ENCODE peak calls at places on chromosomes 12 and 14, in nine cellular contexts. L, B, M, Z, Y, A, G, K and F are unnamed samples. For H3K4me1 and H3K36me3, the result is how much of the 10 kb centered on the place peaks cover.

GRCh38 chr12:123139926-123140674 is 10.8 kb downstream of the PITPNM2 start:
- DNase-seq in L (no peak), B (no peak), M (peak), Z (no peak), Y (no peak), A (peak), G (peak), K (no peak), F (no peak)

GRCh38 chr14:24285351-24285750 is 14.0 kb upstream of the RABGGTA start:
- DNase-seq in L (no peak), B (no peak), M (no peak), Z (no peak), Y (no peak), A (no peak), G (no peak), K (no peak), F (no peak)

GRCh38 chr14:28635387-28635786 is 131.2 kb upstream of the FOXG1 start:
- DNase-seq in L (no peak), B (no peak), M (peak), Z (no peak), Y (no peak), A (no peak), G (peak), K (no peak), F (no peak)

GRCh38 chr14:22483863-22484593 is 105.0 kb downstream of the DAD1 start:
- DNase-seq in L (no peak), B (no peak), M (peak), Z (no peak), Y (no peak), A (no peak), G (no peak), K (no peak), F (no peak)

GRCh38 chr12:39814626-39815025 is 195.0 kb upstream of the ABCD2 start:
- DNase-seq in L (no peak), B (no peak), M (no peak), Z (no peak), Y (no peak), A (no peak), G (no peak), K (no peak), F (no peak)

GRCh38 chr14:105647784-105648608 is 121.6 kb downstream of the TMEM121 start:
- DNase-seq in L (no peak), B (no peak), M (no peak), Z (no peak), Y (no peak), A (no peak), G (no peak), K (no peak), F (no peak)

GRCh38 chr14:90381999-90382451 is 14.8 kb upstream of the CALM1 start:
- DNase-seq in L (peak), B (no peak), M (no peak), Z (peak), Y (no peak), A (peak), G (peak), K (peak), F (peak)

GRCh38 chr12:130418261-130418660 is 80.6 kb downstream of the PIWIL1 start:
- DNase-seq in L (no peak), B (no peak), M (no peak), Z (no peak), Y (no peak), A (no peak), G (no peak), K (no peak), F (no peak)

GRCh38 chr12:58509116-58509885 is 411.0 kb downstream of the LRIG3 start:
- DNase-seq in L (no peak), B (no peak), M (peak), Z (no peak), Y (no peak), A (no peak), G (peak), K (no peak), F (no peak)

GRCh38 chr14:38208825-38209562 is 1.3 kb downstream of the SSTR1 start:
- DNase-seq in L (peak), B (no peak), M (peak), Z (peak), Y (no peak), A (no peak), G (no peak), K (no peak), F (no peak)

GRCh38 chr12:127785535-127785934 is 481.4 kb upstream of the TMEM132C start:
- DNase-seq in L (no peak), B (no peak), M (no peak), Z (no peak), Y (no peak), A (no peak), G (peak), K (peak), F (no peak)

GRCh38 chr12:94644622-94645021 is 5.7 kb downstream of the TMCC3 start:
- DNase-seq in L (no peak), B (no peak), M (peak), Z (no peak), Y (no peak), A (no peak), G (peak), K (no peak), F (no peak)

GRCh38 chr12:128791395-128792322 is 32.1 kb downstream of the SLC15A4 start:
- DNase-seq in L (no peak), B (no peak), M (no peak), Z (no peak), Y (no peak), A (no peak), G (no peak), K (no peak), F (no peak)

GRCh38 chr12:124516850-124517249 is 50.6 kb downstream of the NCOR2 start:
- DNase-seq in L (no peak), B (no peak), M (no peak), Z (no peak), Y (no peak), A (no peak), G (no peak), K (no peak), F (no peak)

GRCh38 chr12:29921307-29921706 is 137.6 kb upstream of the TMTC1 start:
- DNase-seq in L (no peak), B (no peak), M (peak), Z (no peak), Y (no peak), A (no peak), G (peak), K (no peak), F (no peak)

GRCh38 chr12:104439137-104439536 is 17.6 kb upstream of the CHST11 start:
- DNase-seq in L (no peak), B (no peak), M (no peak), Z (no peak), Y (no peak), A (no peak), G (no peak), K (no peak), F (no peak)

GRCh38 chr12:100566887-100567637 is 6.4 kb upstream of the GAS2L3 start:
- DNase-seq in L (peak), B (no peak), M (peak), Z (no peak), Y (no peak), A (no peak), G (peak), K (peak), F (peak)

GRCh38 chr14:71713061-71713850 is 219.0 kb upstream of the RGS6 start:
- DNase-seq in L (no peak), B (no peak), M (no peak), Z (no peak), Y (no peak), A (no peak), G (peak), K (no peak), F (no peak)

GRCh38 chr12:16347391-16348298 is at the start of gene MGST1:
- DNase-seq in L (peak), B (no peak), M (peak), Z (peak), Y (no peak), A (peak), G (peak), K (peak), F (peak)

GRCh38 chr14:64536488-64537245 is 3.9 kb upstream of the HSPA2 start:
- DNase-seq in L (no peak), B (no peak), M (peak), Z (no peak), Y (no peak), A (no peak), G (no peak), K (no peak), F (no peak)

GRCh38 chr12:124881123-124881522 is 17.5 kb upstream of the SCARB1 start:
- DNase-seq in L (no peak), B (no peak), M (peak), Z (no peak), Y (no peak), A (no peak), G (no peak), K (no peak), F (no peak)

GRCh38 chr14:99230271-99231141 is 41.5 kb downstream of the BCL11B start:
- DNase-seq in L (no peak), B (no peak), M (no peak), Z (no peak), Y (no peak), A (no peak), G (no peak), K (no peak), F (no peak)

GRCh38 chr14:99231181-99231849 is 40.7 kb downstream of the BCL11B start:
- DNase-seq in L (no peak), B (no peak), M (no peak), Z (no peak), Y (no peak), A (no peak), G (no peak), K (no peak), F (no peak)

GRCh38 chr14:99231850-99232401 is 40.1 kb downstream of the BCL11B start:
- DNase-seq in L (no peak), B (no peak), M (no peak), Z (no peak), Y (no peak), A (no peak), G (no peak), K (no peak), F (no peak)

GRCh38 chr14:99232406-99233214 is 39.4 kb downstream of the BCL11B start:
- DNase-seq in L (no peak), B (no peak), M (no peak), Z (no peak), Y (no peak), A (no peak), G (no peak), K (no peak), F (no peak)

DNA sequence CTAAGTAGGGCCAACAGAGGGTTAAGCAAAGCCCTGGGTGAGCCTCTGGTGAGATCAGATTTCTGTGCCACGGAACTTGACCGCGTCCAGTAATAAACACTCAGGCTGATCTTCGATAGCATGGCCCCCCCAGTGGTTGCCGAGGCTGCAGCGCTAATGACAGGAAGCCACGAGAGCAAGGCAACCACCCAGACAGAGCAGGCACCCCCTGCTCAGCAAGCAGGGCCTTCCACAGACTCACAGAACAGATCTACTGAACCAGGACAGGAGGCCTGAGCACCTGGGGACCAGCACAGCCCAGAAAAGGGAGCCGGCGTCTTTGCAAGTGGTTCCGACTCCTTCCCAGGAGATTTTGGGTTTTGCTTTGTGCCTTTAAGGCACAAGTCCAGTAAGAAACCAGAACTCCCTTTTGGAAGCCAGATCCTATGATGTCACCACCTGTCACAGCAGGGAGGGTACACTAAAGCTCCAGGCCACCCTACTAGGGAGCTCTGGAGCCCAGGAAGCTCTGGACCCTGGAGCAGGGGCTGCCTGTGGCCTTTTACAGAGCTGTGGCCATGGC is 42.3 kb downstream of the BCL11B start:
- DNase-seq in L (no peak), B (no peak), M (no peak), Z (no peak), Y (no peak), A (no peak), G (no peak), K (no peak), F (no peak)
- H3K4me1 ChIP-seq in L (under half), B (under half), M (under half), Z (under half), Y (under half), A (under half), G (under half), K (under half), F (under half)

DNA sequence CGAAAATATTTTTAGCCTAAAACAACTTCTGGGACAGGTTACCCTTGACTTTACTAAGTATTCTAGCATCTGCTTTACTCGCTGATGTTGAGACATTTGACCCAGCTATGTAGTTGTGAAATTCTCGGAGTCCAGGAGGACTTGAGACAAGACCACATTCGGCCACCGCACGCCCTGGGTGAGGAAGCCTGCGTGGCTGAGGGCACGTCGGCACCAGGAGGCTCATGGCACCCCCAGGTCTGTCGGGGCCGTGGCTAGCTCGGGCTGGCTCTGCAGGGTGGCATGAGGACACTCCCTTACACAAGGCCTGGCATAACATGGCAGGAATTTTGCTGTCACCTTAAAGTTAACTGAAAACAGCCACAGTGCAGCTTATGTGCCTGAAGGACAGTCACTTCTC is 58.1 kb upstream of the MMP17 start:
- DNase-seq in L (no peak), B (no peak), M (no peak), Z (no peak), Y (no peak), A (no peak), G (no peak), K (no peak), F (no peak)
- H3K36me3 ChIP-seq in L (half or more), B (half or more), M (under half), Z (half or more), Y (half or more), A (under half), G (half or more), K (half or more), F (half or more)

GRCh38 chr14:94329857-94330256 is 6.7 kb upstream of the SERPINA6 start:
- DNase-seq in L (no peak), B (no peak), M (no peak), Z (no peak), Y (no peak), A (no peak), G (no peak), K (no peak), F (no peak)
- TF ChIP-seq CTCF in L (no peak), B (no peak), M (no peak), Z (no peak), Y (no peak), A (no peak), G (no peak), K (no peak), F (no peak)

GRCh38 chr14:60760648-60761364 is 26.2 kb downstream of the MNAT1 start:
- DNase-seq in L (no peak), B (no peak), M (no peak), Z (no peak), Y (no peak), A (no peak), G (peak), K (no peak), F (no peak)

GRCh38 chr14:60758875-60759274 is 24.3 kb downstream of the MNAT1 start:
- DNase-seq in L (no peak), B (no peak), M (no peak), Z (no peak), Y (no peak), A (no peak), G (no peak), K (no peak), F (no peak)

GRCh38 chr14:60757617-60758016 is 23.1 kb downstream of the MNAT1 start:
- DNase-seq in L (no peak), B (no peak), M (peak), Z (no peak), Y (no peak), A (no peak), G (peak), K (no peak), F (no peak)

GRCh38 chr14:60756847-60757246 is 22.3 kb downstream of the MNAT1 start:
- DNase-seq in L (no peak), B (no peak), M (peak), Z (no peak), Y (no peak), A (no peak), G (peak), K (no peak), F (no peak)

GRCh38 chr14:60760209-60760608 is 25.6 kb downstream of the MNAT1 start:
- DNase-seq in L (no peak), B (no peak), M (peak), Z (no peak), Y (no peak), A (no peak), G (no peak), K (no peak), F (no peak)
- H3K4me1 ChIP-seq in L (under half), B (under half), M (under half), Z (under half), Y (under half), A (under half), G (half or more), K (under half), F (under half)

DNA sequence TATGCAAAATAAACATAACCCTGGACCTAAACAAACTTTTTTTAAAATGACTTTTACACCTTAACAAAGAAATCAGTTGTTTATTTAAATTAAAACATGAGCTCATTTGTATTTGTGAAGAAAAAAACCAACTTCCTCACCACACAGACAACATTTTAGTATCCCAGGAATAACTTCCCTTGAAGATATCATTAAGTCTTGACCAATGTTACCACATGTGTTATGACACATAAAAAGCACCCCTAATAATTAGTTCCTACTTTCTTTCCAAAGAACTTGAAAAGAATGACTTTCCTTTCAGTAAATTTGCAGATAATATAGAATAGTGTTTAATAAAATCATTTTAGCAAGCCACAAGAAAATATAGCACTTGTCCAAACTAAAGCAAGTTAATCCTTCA is 42.4 kb downstream of the DUSP16 start:
- DNase-seq in L (no peak), B (no peak), M (no peak), Z (no peak), Y (no peak), A (no peak), G (no peak), K (no peak), F (no peak)
- H3K36me3 ChIP-seq in L (under half), B (half or more), M (under half), Z (under half), Y (under half), A (under half), G (under half), K (under half), F (under half)

GRCh38 chr12:114678718-114679117 is 5.3 kb downstream of the TBX3 start:
- DNase-seq in L (no peak), B (no peak), M (no peak), Z (no peak), Y (no peak), A (no peak), G (peak), K (no peak), F (no peak)
- TF ChIP-seq CTCF in L (no peak), B (no peak), M (no peak), Z (no peak), Y (no peak), A (no peak), G (no peak), K (no peak), F (no peak)

GRCh38 chr14:88750945-88751344 is 41.8 kb downstream of the EML5 start:
- DNase-seq in L (no peak), B (no peak), M (no peak), Z (no peak), Y (no peak), A (no peak), G (no peak), K (no peak), F (no peak)
- H3K4me1 ChIP-seq in L (under half), B (under half), M (under half), Z (under half), Y (under half), A (under half), G (under half), K (under half), F (under half)